ENCODE peak calls at places on chromosomes 11 and 22, in seven cellular contexts. W is CD8-positive, alpha-beta T cell; Q is frontal cortex; G is posterior vena cava; J is progenitor cell of endocrine pancreas; V is NCI-H2081; A is HL-60. M is an unnamed sample.

GRCh38 chr11:1119282-1120146 is 38.2 kb upstream of the MUC5AC start:
- DNase-seq in G (peak), J (peak), V (no peak), W (peak), A (no peak), Q (peak), M (no peak)

GRCh38 chr22:49953027-49953679 is 7.4 kb upstream of the PIM3 start:
- DNase-seq in W (no peak), J (no peak), Q (no peak), A (peak), V (no peak), G (no peak), M (no peak)

GRCh38 chr11:58574851-58575250 is 805 bp downstream of the LPXN start:
- DNase-seq in V (no peak), J (no peak), W (no peak), A (no peak), Q (no peak), G (no peak), M (no peak)

GRCh38 chr11:84194696-84195095 is 908.5 kb upstream of the CCDC90B start:
- DNase-seq in W (no peak), J (no peak), G (no peak), A (no peak), V (no peak), Q (no peak), M (no peak)

GRCh38 chr22:49433717-49434611 is 393.7 kb downstream of the BRD1 start:
- DNase-seq in W (peak), V (no peak), Q (no peak), A (no peak), J (no peak), G (no peak), M (peak)

GRCh38 chr11:79592441-79593223 is 151.8 kb upstream of the TENM4 start:
- DNase-seq in Q (no peak), J (no peak), W (no peak), A (peak), V (no peak), G (no peak), M (no peak)

GRCh38 chr11:3723014-3723708 is 52.0 kb upstream of the CHRNA10 start:
- DNase-seq in V (no peak), Q (no peak), W (no peak), J (no peak), G (no peak), A (peak), M (no peak)

GRCh38 chr11:2448661-2449547 is 4.1 kb downstream of the KCNQ1 start:
- DNase-seq in J (no peak), V (no peak), Q (no peak), W (no peak), G (peak), A (no peak), M (no peak)

GRCh38 chr11:43250309-43250708 is 61.5 kb upstream of the API5 start:
- DNase-seq in Q (no peak), V (no peak), A (no peak), G (no peak), W (no peak), J (no peak), M (no peak)

GRCh38 chr22:26416670-26417270 is 12.3 kb upstream of the ASPHD2 start:
- DNase-seq in A (no peak), J (no peak), Q (no peak), V (no peak), G (no peak), W (no peak), M (no peak)

GRCh38 chr22:35648066-35649025 is at the start of gene APOL6:
- DNase-seq in J (no peak), A (peak), V (no peak), G (no peak), Q (peak), W (peak), M (no peak)

GRCh38 chr11:90113541-90113940 is 20.9 kb upstream of the NAALAD2 start:
- DNase-seq in A (no peak), J (no peak), G (no peak), Q (no peak), V (no peak), W (no peak), M (no peak)

GRCh38 chr11:62012451-62013265 is 45.2 kb upstream of the FTH1 start:
- DNase-seq in A (no peak), V (no peak), G (no peak), Q (no peak), J (no peak), W (no peak), M (no peak)

GRCh38 chr11:9263840-9264380 is 1.2 kb downstream of the DENND5A start:
- DNase-seq in Q (peak), A (peak), V (no peak), G (no peak), W (no peak), J (no peak), M (no peak)

GRCh38 chr22:19448739-19449421 is 1.4 kb upstream of the C22orf39 start:
- DNase-seq in A (no peak), V (no peak), G (no peak), J (no peak), W (no peak), Q (no peak), M (no peak)

M was measured in BE2C.